ENCODE peak calls at places on chromosomes 13 and 19, in eight cellular contexts. One of them, this sample, is unnamed.

GRCh38 chr19:45152504-45153338 is 8.1 kb downstream of the NKPD1 start:
- DNase-seq in GM23338: peak
- DNase-seq in AG10803: peak
- DNase-seq in fibroblast of lung: peak
- DNase-seq in transverse colon: peak
- DNase-seq in tibial nerve: peak
- DNase-seq in sigmoid colon: no peak
- DNase-seq in thoracic aorta: no peak
- DNase-seq in this sample: no peak

GRCh38 chr13:81606074-81606473 is 1265.1 kb upstream of the SPRY2 start:
- DNase-seq in GM23338: no peak
- DNase-seq in AG10803: no peak
- DNase-seq in fibroblast of lung: no peak
- DNase-seq in transverse colon: no peak
- DNase-seq in tibial nerve: no peak
- DNase-seq in sigmoid colon: no peak
- DNase-seq in thoracic aorta: no peak
- DNase-seq in this sample: no peak

GRCh38 chr19:51477343-51477742 is 996 bp upstream of the CEACAM18 start:
- DNase-seq in GM23338: no peak
- DNase-seq in AG10803: no peak
- DNase-seq in fibroblast of lung: no peak
- DNase-seq in transverse colon: no peak
- DNase-seq in tibial nerve: no peak
- DNase-seq in sigmoid colon: no peak
- DNase-seq in thoracic aorta: no peak
- DNase-seq in this sample: no peak

GRCh38 chr19:1913781-1914577 is 8.8 kb downstream of the ADAT3 start:
- DNase-seq in GM23338: no peak
- DNase-seq in AG10803: no peak
- DNase-seq in fibroblast of lung: no peak
- DNase-seq in transverse colon: no peak
- DNase-seq in tibial nerve: no peak
- DNase-seq in sigmoid colon: no peak
- DNase-seq in thoracic aorta: no peak
- DNase-seq in this sample: no peak

GRCh38 chr13:96771501-96772367 is 222.5 kb downstream of the OXGR1 start:
- DNase-seq in GM23338: no peak
- DNase-seq in AG10803: peak
- DNase-seq in fibroblast of lung: no peak
- DNase-seq in transverse colon: no peak
- DNase-seq in tibial nerve: no peak
- DNase-seq in sigmoid colon: no peak
- DNase-seq in thoracic aorta: no peak
- DNase-seq in this sample: no peak

GRCh38 chr13:96844195-96844594 is 150.1 kb downstream of the OXGR1 start:
- DNase-seq in GM23338: no peak
- DNase-seq in AG10803: no peak
- DNase-seq in fibroblast of lung: no peak
- DNase-seq in transverse colon: no peak
- DNase-seq in tibial nerve: no peak
- DNase-seq in sigmoid colon: no peak
- DNase-seq in thoracic aorta: no peak
- DNase-seq in this sample: no peak

GRCh38 chr19:46753420-46754155 is 7.3 kb upstream of the STRN4 start:
- DNase-seq in GM23338: peak
- DNase-seq in AG10803: no peak
- DNase-seq in fibroblast of lung: no peak
- DNase-seq in transverse colon: peak
- DNase-seq in tibial nerve: peak
- DNase-seq in sigmoid colon: no peak
- DNase-seq in thoracic aorta: no peak
- DNase-seq in this sample: no peak

GRCh38 chr19:16326401-16327130 is 1.9 kb downstream of the KLF2 start:
- DNase-seq in GM23338: peak
- DNase-seq in AG10803: peak
- DNase-seq in fibroblast of lung: peak
- DNase-seq in transverse colon: peak
- DNase-seq in tibial nerve: no peak
- DNase-seq in sigmoid colon: no peak
- DNase-seq in thoracic aorta: no peak
- DNase-seq in this sample: no peak

GRCh38 chr19:588093-588742 is 1.5 kb upstream of the HCN2 start:
- DNase-seq in GM23338: peak
- DNase-seq in AG10803: peak
- DNase-seq in fibroblast of lung: peak
- DNase-seq in transverse colon: peak
- DNase-seq in tibial nerve: no peak
- DNase-seq in sigmoid colon: peak
- DNase-seq in thoracic aorta: no peak
- DNase-seq in this sample: no peak

GRCh38 chr13:82693607-82694006 is 1188.7 kb downstream of the SLITRK1 start:
- DNase-seq in GM23338: peak
- DNase-seq in AG10803: no peak
- DNase-seq in fibroblast of lung: no peak
- DNase-seq in transverse colon: no peak
- DNase-seq in tibial nerve: no peak
- DNase-seq in sigmoid colon: no peak
- DNase-seq in thoracic aorta: no peak
- DNase-seq in this sample: no peak

GRCh38 chr13:76969488-76970365 is 21.4 kb downstream of the ACOD1 start:
- DNase-seq in GM23338: no peak
- DNase-seq in AG10803: peak
- DNase-seq in fibroblast of lung: peak
- DNase-seq in transverse colon: no peak
- DNase-seq in tibial nerve: no peak
- DNase-seq in sigmoid colon: no peak
- DNase-seq in thoracic aorta: no peak
- DNase-seq in this sample: no peak

GRCh38 chr19:7871530-7872305 is 2.5 kb downstream of the PRR36 start:
- DNase-seq in GM23338: peak
- DNase-seq in AG10803: peak
- DNase-seq in fibroblast of lung: peak
- DNase-seq in transverse colon: peak
- DNase-seq in tibial nerve: peak
- DNase-seq in sigmoid colon: peak
- DNase-seq in thoracic aorta: peak
- DNase-seq in this sample: peak

GRCh38 chr13:50732712-50733111 is 110.8 kb downstream of the DLEU7 start:
- DNase-seq in GM23338: no peak
- DNase-seq in AG10803: peak
- DNase-seq in fibroblast of lung: peak
- DNase-seq in transverse colon: no peak
- DNase-seq in tibial nerve: no peak
- DNase-seq in sigmoid colon: no peak
- DNase-seq in thoracic aorta: no peak
- DNase-seq in this sample: no peak

GRCh38 chr19:42301646-42302204 is at the start of gene PRR19:
- DNase-seq in GM23338: peak
- DNase-seq in AG10803: no peak
- DNase-seq in fibroblast of lung: no peak
- DNase-seq in transverse colon: peak
- DNase-seq in tibial nerve: no peak
- DNase-seq in sigmoid colon: no peak
- DNase-seq in thoracic aorta: no peak
- DNase-seq in this sample: no peak

GRCh38 chr19:55467236-55468053 is 2.9 kb upstream of the C19orf85 start:
- DNase-seq in GM23338: peak
- DNase-seq in AG10803: peak
- DNase-seq in fibroblast of lung: peak
- DNase-seq in transverse colon: peak
- DNase-seq in tibial nerve: peak
- DNase-seq in sigmoid colon: peak
- DNase-seq in thoracic aorta: no peak
- DNase-seq in this sample: no peak

GRCh38 chr19:17184381-17184841 is 30.7 kb upstream of the USE1 start:
- DNase-seq in GM23338: no peak
- DNase-seq in AG10803: no peak
- DNase-seq in fibroblast of lung: no peak
- DNase-seq in transverse colon: peak
- DNase-seq in tibial nerve: no peak
- DNase-seq in sigmoid colon: no peak
- DNase-seq in thoracic aorta: no peak
- DNase-seq in this sample: no peak

GRCh38 chr13:97627566-97627965 is 193.6 kb downstream of the RAP2A start:
- DNase-seq in GM23338: peak
- DNase-seq in AG10803: peak
- DNase-seq in fibroblast of lung: peak
- DNase-seq in transverse colon: no peak
- DNase-seq in tibial nerve: peak
- DNase-seq in sigmoid colon: no peak
- DNase-seq in thoracic aorta: no peak
- DNase-seq in this sample: peak

GRCh38 chr19:50695251-50696064 is 24.1 kb downstream of the SHANK1 start:
- DNase-seq in GM23338: peak
- DNase-seq in AG10803: no peak
- DNase-seq in fibroblast of lung: no peak
- DNase-seq in transverse colon: no peak
- DNase-seq in tibial nerve: no peak
- DNase-seq in sigmoid colon: no peak
- DNase-seq in thoracic aorta: no peak
- DNase-seq in this sample: no peak

GRCh38 chr19:41595258-41595889 is 19.4 kb downstream of the CEACAM21 start:
- DNase-seq in GM23338: peak
- DNase-seq in AG10803: peak
- DNase-seq in fibroblast of lung: peak
- DNase-seq in transverse colon: peak
- DNase-seq in tibial nerve: peak
- DNase-seq in sigmoid colon: no peak
- DNase-seq in thoracic aorta: no peak
- DNase-seq in this sample: peak

GRCh38 chr13:101474419-101474957 is 22.0 kb downstream of the ITGBL1 start:
- DNase-seq in GM23338: peak
- DNase-seq in AG10803: peak
- DNase-seq in fibroblast of lung: peak
- DNase-seq in transverse colon: no peak
- DNase-seq in tibial nerve: peak
- DNase-seq in sigmoid colon: no peak
- DNase-seq in thoracic aorta: no peak
- DNase-seq in this sample: peak
- TF ChIP-seq CTCF in GM23338: peak
- TF ChIP-seq CTCF in AG10803: peak
- TF ChIP-seq CTCF in fibroblast of lung: peak
- TF ChIP-seq CTCF in transverse colon: no peak
- TF ChIP-seq CTCF in tibial nerve: no peak
- TF ChIP-seq CTCF in sigmoid colon: no peak
- TF ChIP-seq CTCF in thoracic aorta: peak
- TF ChIP-seq CTCF in this sample: peak

GRCh38 chr13:49022472-49023144 is 46.9 kb downstream of the FNDC3A start:
- DNase-seq in GM23338: no peak
- DNase-seq in AG10803: peak
- DNase-seq in fibroblast of lung: peak
- DNase-seq in transverse colon: no peak
- DNase-seq in tibial nerve: no peak
- DNase-seq in sigmoid colon: no peak
- DNase-seq in thoracic aorta: no peak
- DNase-seq in this sample: no peak
- H3K4me3 ChIP-seq in GM23338: no peak
- H3K4me3 ChIP-seq in AG10803: no peak
- H3K4me3 ChIP-seq in fibroblast of lung: no peak
- H3K4me3 ChIP-seq in transverse colon: no peak
- H3K4me3 ChIP-seq in tibial nerve: no peak
- H3K4me3 ChIP-seq in sigmoid colon: no peak
- H3K4me3 ChIP-seq in thoracic aorta: no peak
- H3K4me3 ChIP-seq in this sample: no peak

DNA sequence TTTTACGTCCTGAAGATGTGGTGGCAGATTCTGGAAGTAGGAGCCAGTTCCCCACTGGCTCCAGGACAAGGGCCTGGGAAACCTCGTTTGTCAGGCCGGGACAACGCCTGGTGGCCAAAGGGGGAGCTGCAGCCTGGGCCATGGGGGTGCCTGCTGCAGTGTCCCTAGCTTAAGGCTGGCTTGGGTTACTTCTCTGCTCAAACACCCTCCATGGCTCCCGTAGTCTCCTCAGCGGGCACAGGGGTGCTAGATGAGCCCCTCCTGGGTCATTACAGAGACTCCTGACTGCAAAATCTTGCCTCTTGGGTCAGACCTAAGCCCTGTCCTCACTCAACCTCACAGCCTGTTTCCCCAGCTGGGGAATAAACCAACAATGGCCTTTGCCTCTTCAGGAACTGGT is 14.7 kb downstream of the CILP2 start:
- DNase-seq in GM23338: peak
- DNase-seq in AG10803: peak
- DNase-seq in fibroblast of lung: peak
- DNase-seq in transverse colon: peak
- DNase-seq in tibial nerve: no peak
- DNase-seq in sigmoid colon: no peak
- DNase-seq in thoracic aorta: no peak
- DNase-seq in this sample: no peak
- TF ChIP-seq CTCF in GM23338: peak
- TF ChIP-seq CTCF in AG10803: peak
- TF ChIP-seq CTCF in fibroblast of lung: peak
- TF ChIP-seq CTCF in transverse colon: peak
- TF ChIP-seq CTCF in tibial nerve: peak
- TF ChIP-seq CTCF in sigmoid colon: no peak
- TF ChIP-seq CTCF in thoracic aorta: peak
- TF ChIP-seq CTCF in this sample: peak

GRCh38 chr13:75486146-75486545 is 4.2 kb upstream of the TBC1D4 start:
- DNase-seq in GM23338: peak
- DNase-seq in AG10803: no peak
- DNase-seq in fibroblast of lung: peak
- DNase-seq in transverse colon: no peak
- DNase-seq in tibial nerve: no peak
- DNase-seq in sigmoid colon: no peak
- DNase-seq in thoracic aorta: no peak
- DNase-seq in this sample: no peak
- H3K4me3 ChIP-seq in GM23338: no peak
- H3K4me3 ChIP-seq in AG10803: no peak
- H3K4me3 ChIP-seq in fibroblast of lung: no peak
- H3K4me3 ChIP-seq in transverse colon: no peak
- H3K4me3 ChIP-seq in tibial nerve: no peak
- H3K4me3 ChIP-seq in sigmoid colon: no peak
- H3K4me3 ChIP-seq in thoracic aorta: no peak
- H3K4me3 ChIP-seq in this sample: no peak

DNA sequence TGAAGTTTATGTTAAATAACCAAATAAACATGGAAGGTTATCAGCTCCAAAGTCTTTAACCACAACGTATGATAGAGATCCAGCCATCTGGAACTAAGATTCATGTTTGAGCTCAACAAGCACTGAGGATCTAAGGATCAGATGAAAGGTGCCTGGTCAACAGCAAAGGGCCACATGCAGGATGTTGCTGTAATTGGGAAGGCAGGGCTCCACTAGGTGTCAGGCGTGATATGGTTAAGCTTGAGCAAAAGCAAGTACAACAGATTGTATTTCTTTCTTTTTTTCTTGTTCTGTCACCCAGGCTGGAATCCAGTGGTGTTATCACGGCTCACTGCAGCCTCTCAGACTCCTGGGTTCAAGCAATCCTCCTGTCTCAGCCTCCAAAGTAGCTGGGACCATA is 12.0 kb downstream of the EBPL start:
- DNase-seq in GM23338: no peak
- DNase-seq in AG10803: no peak
- DNase-seq in fibroblast of lung: peak
- DNase-seq in transverse colon: no peak
- DNase-seq in tibial nerve: peak
- DNase-seq in sigmoid colon: no peak
- DNase-seq in thoracic aorta: no peak
- DNase-seq in this sample: no peak
- TF ChIP-seq CTCF in GM23338: peak
- TF ChIP-seq CTCF in AG10803: peak
- TF ChIP-seq CTCF in fibroblast of lung: peak
- TF ChIP-seq CTCF in transverse colon: no peak
- TF ChIP-seq CTCF in tibial nerve: no peak
- TF ChIP-seq CTCF in sigmoid colon: no peak
- TF ChIP-seq CTCF in thoracic aorta: no peak
- TF ChIP-seq CTCF in this sample: peak